ENCODE peak calls at places on chromosomes 7 and 10, in five cellular contexts. F is ovary; N is IMR-90; I is CD4-positive, alpha-beta memory T cell; U is effector memory CD4-positive, alpha-beta T cell. S is an unnamed sample. For H3K4me1, the result is how much of the 10 kb centered on the place peaks cover.

GRCh38 chr7:35647171-35647574 is 47.8 kb downstream of the HERPUD2 start:
- DNase-seq in F (no peak), N (peak), I (no peak), U (no peak), S (no peak)

GRCh38 chr10:110416776-110417732 is 80.7 kb upstream of the DUSP5 start:
- DNase-seq in F (no peak), N (no peak), I (no peak), U (no peak), S (no peak)

GRCh38 chr10:3094565-3095168 is 27.3 kb downstream of the PFKP start:
- DNase-seq in F (no peak), N (peak), I (no peak), U (no peak), S (no peak)

GRCh38 chr7:158782638-158783490 is 46.4 kb downstream of the ESYT2 start:
- DNase-seq in F (peak), N (peak), I (no peak), U (no peak), S (no peak)

GRCh38 chr10:91162495-91163268 is 57.8 kb upstream of the PCGF5 start:
- DNase-seq in F (peak), N (peak), I (peak), U (peak), S (peak)

GRCh38 chr10:107880185-107880584 is 715.7 kb upstream of the SORCS1 start:
- DNase-seq in F (no peak), N (no peak), I (no peak), U (no peak), S (no peak)

GRCh38 chr10:102540023-102540422 is 36.3 kb downstream of the SUFU start:
- DNase-seq in F (no peak), N (peak), I (no peak), U (no peak), S (no peak)

GRCh38 chr7:100100420-100101015 is 679 bp downstream of the MCM7 start:
- DNase-seq in F (peak), N (peak), I (peak), U (peak), S (peak)

GRCh38 chr7:150412518-150413247 is 33.6 kb downstream of the ZNF775 start:
- DNase-seq in F (no peak), N (no peak), I (no peak), U (no peak), S (no peak)

GRCh38 chr10:101572785-101573184 is 15.3 kb downstream of the POLL start:
- DNase-seq in F (no peak), N (no peak), I (no peak), U (no peak), S (no peak)

GRCh38 chr7:75735581-75736350 is 3.0 kb downstream of the HIP1 start:
- DNase-seq in F (no peak), N (no peak), I (no peak), U (no peak), S (no peak)

GRCh38 chr7:36440880-36441279 is 51.2 kb downstream of the ANLN start:
- DNase-seq in F (no peak), N (peak), I (peak), U (no peak), S (peak)

GRCh38 chr7:129780257-129781127 is 169.0 kb downstream of the NRF1 start:
- DNase-seq in F (no peak), N (no peak), I (no peak), U (peak), S (peak)

GRCh38 chr10:59047957-59048618 is 128.4 kb upstream of the PHYHIPL start:
- DNase-seq in F (no peak), N (no peak), I (no peak), U (no peak), S (no peak)

GRCh38 chr7:149625339-149625946 is 127.8 kb upstream of the ZNF746 start:
- DNase-seq in F (peak), N (peak), I (peak), U (peak), S (peak)

GRCh38 chr10:75202321-75203096 is 8.1 kb upstream of the VDAC2 start:
- DNase-seq in F (no peak), N (peak), I (no peak), U (no peak), S (no peak)

GRCh38 chr7:44764665-44765578 is 16.3 kb downstream of the ZMIZ2 start:
- DNase-seq in F (no peak), N (no peak), I (no peak), U (no peak), S (no peak)

GRCh38 chr7:150940446-150941102 is 37.5 kb downstream of the KCNH2 start:
- DNase-seq in F (no peak), N (no peak), I (no peak), U (no peak), S (no peak)

GRCh38 chr10:73233883-73234282 is 13.2 kb downstream of the DNAJC9 start:
- DNase-seq in F (no peak), N (no peak), I (no peak), U (no peak), S (no peak)

GRCh38 chr7:148020679-148021078 is 569.9 kb upstream of the C7orf33 start:
- DNase-seq in F (no peak), N (no peak), I (no peak), U (no peak), S (no peak)

GRCh38 chr7:78510580-78511188 is 712.1 kb downstream of the PHTF2 start:
- DNase-seq in F (no peak), N (peak), I (no peak), U (no peak), S (no peak)

DNA sequence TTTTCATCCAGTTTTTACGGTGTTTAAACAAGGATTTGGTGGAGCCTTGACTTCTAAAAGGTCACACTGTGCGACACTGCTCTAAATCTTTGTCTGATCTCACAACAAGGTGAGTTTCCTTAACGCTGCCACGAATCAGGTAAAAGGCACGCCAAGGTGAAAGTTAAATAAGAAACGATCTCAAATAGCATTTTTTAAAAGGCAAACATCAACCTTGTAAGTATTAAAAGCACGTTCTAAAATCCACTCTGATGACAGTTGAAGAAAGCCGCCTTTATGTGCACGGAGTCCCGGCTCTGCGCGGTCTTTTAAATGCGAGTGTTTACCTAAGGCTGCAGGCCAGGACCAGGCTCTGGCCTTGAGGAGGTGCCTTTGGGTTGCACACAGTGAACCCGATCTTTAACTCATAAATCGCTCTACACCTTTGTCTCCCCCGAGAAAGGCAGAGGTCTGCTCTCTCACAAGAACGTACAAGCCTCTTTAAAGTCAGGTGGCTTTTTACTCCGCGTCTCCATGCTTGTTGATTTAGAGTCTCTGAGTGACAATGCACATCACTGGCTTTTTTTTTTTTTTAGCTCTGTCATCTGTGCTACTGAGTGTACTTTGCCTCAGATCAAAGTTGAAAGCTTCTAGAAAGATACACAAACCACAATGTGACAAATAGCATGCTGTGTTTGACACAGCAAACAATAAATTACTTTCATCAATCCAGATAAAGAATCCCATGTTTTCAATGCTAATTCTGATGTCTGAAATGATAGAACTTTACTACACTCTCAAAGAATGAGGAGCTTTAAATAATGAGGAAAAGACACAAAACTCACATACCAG is 25.9 kb upstream of the RNF32 start:
- DNase-seq in F (no peak), N (no peak), I (no peak), U (no peak), S (no peak)
- H3K4me1 ChIP-seq in F (under half), N (under half), I (under half), U (under half), S (under half)

DNA sequence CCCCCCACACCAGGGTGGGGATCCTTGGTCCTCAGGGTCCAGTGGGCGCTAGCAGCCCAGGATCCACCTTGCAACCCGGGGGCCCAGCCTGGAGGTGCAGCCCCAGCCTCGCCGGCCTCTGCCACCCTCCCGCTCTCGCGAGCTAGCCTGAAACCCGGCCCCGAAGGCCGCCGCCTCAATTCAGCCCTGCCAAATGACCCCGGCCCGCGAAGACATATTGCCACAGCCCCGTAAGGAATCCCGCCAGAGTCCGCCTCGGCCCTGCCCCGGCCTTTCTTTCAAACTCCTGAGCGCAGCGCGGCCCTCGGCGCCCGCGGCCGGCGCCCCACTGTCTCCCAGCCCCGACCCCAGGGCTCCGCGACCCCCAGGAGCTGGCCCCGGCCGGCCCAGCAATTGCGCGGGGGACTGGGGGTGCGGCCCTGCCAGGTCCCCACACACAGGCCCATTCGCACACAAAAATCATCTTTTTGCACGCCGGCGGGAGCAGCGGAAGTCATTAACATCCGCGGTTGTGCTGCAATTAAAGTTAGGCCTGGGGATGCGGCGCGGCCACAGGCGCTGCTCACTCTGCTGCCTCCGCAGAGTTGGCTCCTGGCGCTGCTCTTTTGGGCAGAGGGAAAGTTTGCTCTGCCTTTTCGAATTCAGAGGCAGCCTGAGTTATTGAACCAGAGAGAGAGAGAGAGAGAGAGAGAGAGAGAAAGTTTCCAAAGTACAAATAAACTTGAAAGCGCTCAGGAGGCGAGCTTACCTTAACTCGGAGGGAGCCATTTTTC is 4.0 kb downstream of the HOXA5 start:
- DNase-seq in F (no peak), N (no peak), I (no peak), U (no peak), S (no peak)
- H3K4me3 ChIP-seq in F (peak), N (peak), I (no peak), U (no peak), S (no peak)

GRCh38 chr7:89029864-89030263 is 234.3 kb upstream of the TEX47 start:
- DNase-seq in F (no peak), N (no peak), I (no peak), U (no peak), S (no peak)
- H3K4me1 ChIP-seq in F (under half), N (under half), I (under half), U (under half), S (under half)

DNA sequence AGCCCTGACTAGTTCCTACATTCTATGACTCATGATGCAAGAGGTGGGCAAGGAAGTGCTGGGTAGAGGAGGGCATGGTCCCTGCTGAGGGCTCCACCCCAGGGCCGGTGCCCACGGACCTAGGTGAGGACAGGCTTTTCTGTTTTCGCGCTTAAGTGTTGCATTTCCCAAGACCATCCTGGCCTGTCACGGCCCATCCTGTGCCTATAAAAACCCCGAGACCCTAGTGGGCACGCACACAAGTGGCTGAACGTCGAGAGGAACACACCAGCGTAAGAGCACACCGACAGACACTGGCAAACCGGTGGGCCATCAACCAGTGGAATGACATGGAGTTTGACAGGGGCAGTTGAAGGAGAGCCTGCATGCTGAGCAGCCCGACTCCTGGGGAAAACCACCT is 680.7 kb upstream of the GHITM start:
- DNase-seq in F (no peak), N (no peak), I (no peak), U (no peak), S (no peak)
- H3K4me3 ChIP-seq in F (no peak), N (no peak), I (no peak), U (no peak), S (no peak)

DNA sequence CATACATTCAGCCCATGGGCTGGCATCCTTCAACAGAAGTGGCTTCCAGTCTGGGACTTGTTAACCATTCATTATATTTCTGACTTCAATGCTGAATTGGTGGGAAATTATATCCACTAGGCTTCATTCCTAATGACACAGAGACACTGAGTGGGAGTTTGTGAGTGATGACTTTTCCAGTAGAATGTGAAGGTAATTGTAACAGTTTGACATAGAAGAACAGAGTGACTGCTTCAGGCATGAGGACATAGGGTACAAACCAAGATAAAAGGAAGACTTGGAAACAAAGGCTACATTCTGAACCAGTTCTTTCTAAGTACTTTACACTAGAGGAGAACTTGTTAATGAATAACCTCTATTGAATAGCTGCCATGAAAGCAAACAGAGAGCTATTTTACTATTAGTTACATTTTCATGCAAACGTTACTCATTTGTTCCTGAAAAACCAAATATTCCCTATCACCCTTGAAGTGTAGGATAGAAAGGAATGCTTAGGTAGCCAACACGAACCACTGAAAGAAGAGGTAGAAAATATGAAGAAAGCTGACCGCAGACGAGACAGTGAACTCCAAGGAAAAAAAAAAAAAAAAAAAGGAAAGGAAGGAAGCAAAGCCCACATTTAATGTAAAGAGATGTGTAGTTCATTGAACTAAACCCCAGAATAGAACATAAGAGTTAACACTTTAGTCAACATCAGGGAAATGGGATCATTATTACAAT is 237.0 kb upstream of the SEMA3C start:
- DNase-seq in F (no peak), N (no peak), I (no peak), U (no peak), S (no peak)
- H3K4me1 ChIP-seq in F (under half), N (under half), I (under half), U (under half), S (under half)